ENCODE peak calls at places on chromosome 18, in six cellular contexts. H is heart left ventricle, M is OCI-LY7, Z is kidney epithelial cell, P is cardiac muscle cell, I is K562. A is an unnamed sample. For H3K36me3, the result is how much of the 10 kb centered on the place peaks cover.

GRCh38 chr18:45793295-45793965 is 32.0 kb upstream of the SIGLEC15 start:
- DNase-seq in M (no peak), I (no peak), Z (peak), P (no peak), H (no peak), A (no peak)

GRCh38 chr18:48348739-48349138 is 60.4 kb downstream of the ZBTB7C start:
- DNase-seq in P (no peak), M (no peak), I (no peak), Z (no peak), H (no peak), A (no peak)

GRCh38 chr18:58863539-58864145 is 1.0 kb upstream of the ZNF532 start:
- DNase-seq in P (peak), Z (no peak), I (no peak), H (peak), M (peak), A (peak)

GRCh38 chr18:33812186-33812585 is 234.2 kb downstream of the ASXL3 start:
- DNase-seq in I (no peak), P (no peak), H (no peak), Z (no peak), M (no peak), A (no peak)

GRCh38 chr18:25759111-25759510 is 331.3 kb downstream of the SS18 start:
- DNase-seq in P (no peak), Z (no peak), M (no peak), I (no peak), H (no peak), A (no peak)

GRCh38 chr18:26575865-26576217 is 27.5 kb upstream of the KCTD1 start:
- DNase-seq in M (no peak), I (no peak), H (no peak), P (no peak), Z (no peak), A (no peak)

GRCh38 chr18:26159353-26159752 is 25.7 kb downstream of the PSMA8 start:
- DNase-seq in H (no peak), P (no peak), M (peak), Z (no peak), I (peak), A (no peak)

GRCh38 chr18:48675912-48676311 is 137.1 kb downstream of the CTIF start:
- DNase-seq in M (no peak), H (no peak), I (no peak), Z (no peak), P (no peak), A (no peak)

GRCh38 chr18:79788096-79789085 is 9.3 kb upstream of the KCNG2 start:
- DNase-seq in H (no peak), Z (no peak), I (no peak), P (no peak), M (no peak), A (no peak)

GRCh38 chr18:7824970-7825369 is 257.9 kb downstream of the PTPRM start:
- DNase-seq in H (peak), I (no peak), P (no peak), Z (no peak), M (no peak), A (no peak)

GRCh38 chr18:59005266-59005665 is 134.4 kb upstream of the SEC11C start:
- DNase-seq in Z (no peak), P (peak), M (no peak), I (no peak), H (peak), A (no peak)

GRCh38 chr18:57202881-57203280 is 56.0 kb downstream of the BOD1L2 start:
- DNase-seq in Z (no peak), M (no peak), P (no peak), I (no peak), H (no peak), A (no peak)

GRCh38 chr18:25164837-25165791 is 186.9 kb downstream of the ZNF521 start:
- DNase-seq in Z (peak), M (no peak), P (peak), I (no peak), H (peak), A (peak)

GRCh38 chr18:36035253-36035652 is 32.1 kb downstream of the RPRD1A start:
- DNase-seq in P (no peak), H (no peak), Z (no peak), M (no peak), I (no peak), A (no peak)

GRCh38 chr18:69567813-69568488 is 167.3 kb downstream of the DOK6 start:
- DNase-seq in M (peak), Z (no peak), P (no peak), I (no peak), H (no peak), A (no peak)

GRCh38 chr18:79948719-79949411 is 2.6 kb downstream of the SLC66A2 start:
- DNase-seq in I (no peak), M (no peak), H (no peak), P (no peak), Z (no peak), A (no peak)

GRCh38 chr18:44128365-44128764 is 552.3 kb upstream of the SETBP1 start:
- DNase-seq in P (no peak), I (no peak), H (no peak), Z (no peak), M (no peak), A (no peak)

GRCh38 chr18:7038330-7038846 is 79.2 kb downstream of the LAMA1 start:
- DNase-seq in H (peak), I (peak), P (peak), M (peak), Z (peak), A (no peak)

GRCh38 chr18:52902188-52902587 is 562.2 kb downstream of the DCC start:
- DNase-seq in P (no peak), Z (no peak), I (no peak), M (no peak), H (no peak), A (no peak)

GRCh38 chr18:28013064-28013463 is 163.9 kb downstream of the CDH2 start:
- DNase-seq in I (no peak), M (no peak), P (no peak), H (no peak), Z (no peak), A (no peak)

GRCh38 chr18:74286106-74286856 is 5.5 kb downstream of the CYB5A start:
- DNase-seq in M (no peak), P (no peak), Z (no peak), I (no peak), H (no peak), A (no peak)

GRCh38 chr18:48542513-48543181 is 3.8 kb downstream of the CTIF start:
- DNase-seq in Z (no peak), P (no peak), I (peak), M (no peak), H (no peak), A (no peak)

GRCh38 chr18:33146009-33146408 is 294.5 kb downstream of the CCDC178 start:
- DNase-seq in I (no peak), P (no peak), Z (no peak), H (no peak), M (no peak), A (no peak)

GRCh38 chr18:37572736-37573135 is 7.1 kb upstream of the CELF4 start:
- DNase-seq in I (no peak), P (no peak), H (no peak), M (no peak), Z (no peak), A (no peak)

GRCh38 chr18:35005963-35006577 is 35.1 kb upstream of the MAPRE2 start:
- DNase-seq in H (no peak), Z (no peak), I (peak), M (peak), P (peak), A (no peak)

GRCh38 chr18:9193031-9193430 is 56.5 kb downstream of the ANKRD12 start:
- DNase-seq in M (no peak), Z (no peak), H (no peak), P (no peak), I (no peak), A (no peak)

GRCh38 chr18:48842259-48843061 is 108.3 kb downstream of the SMAD7 start:
- DNase-seq in H (no peak), I (peak), P (peak), M (peak), Z (peak), A (no peak)

GRCh38 chr18:44036500-44036899 is 644.2 kb upstream of the SETBP1 start:
- DNase-seq in Z (no peak), H (peak), M (no peak), P (peak), I (no peak), A (no peak)

GRCh38 chr18:29488617-29489016 is 1311.7 kb upstream of the CDH2 start:
- DNase-seq in I (no peak), M (no peak), H (no peak), Z (no peak), P (no peak), A (no peak)

GRCh38 chr18:10062292-10062940 is 148.6 kb downstream of the VAPA start:
- DNase-seq in I (no peak), P (peak), Z (no peak), M (no peak), H (no peak), A (no peak)

GRCh38 chr18:26436176-26437031 is 111.9 kb downstream of the KCTD1 start:
- DNase-seq in M (no peak), Z (peak), H (no peak), I (no peak), P (no peak), A (no peak)

GRCh38 chr18:65768379-65768778 is 17.6 kb downstream of the CDH7 start:
- DNase-seq in P (no peak), I (no peak), Z (peak), H (no peak), M (no peak), A (no peak)

GRCh38 chr18:13372405-13372995 is 153.9 kb downstream of the LDLRAD4 start:
- DNase-seq in H (no peak), I (no peak), P (no peak), Z (no peak), M (no peak), A (no peak)

GRCh38 chr18:25228410-25228809 is 123.6 kb downstream of the ZNF521 start:
- DNase-seq in P (no peak), I (no peak), Z (no peak), M (no peak), H (no peak), A (no peak)

GRCh38 chr18:1604751-1605150 is 700.1 kb downstream of the ADCYAP1 start:
- DNase-seq in Z (no peak), M (no peak), H (no peak), I (no peak), P (no peak), A (no peak)

GRCh38 chr18:41457730-41458129 is 497.3 kb upstream of the PIK3C3 start:
- DNase-seq in P (no peak), I (no peak), H (no peak), Z (no peak), M (no peak), A (no peak)

GRCh38 chr18:46096651-46097300 is 1.3 kb downstream of the ATP5F1A start:
- DNase-seq in I (peak), H (no peak), M (peak), P (no peak), Z (no peak), A (no peak)

GRCh38 chr18:68402784-68403183 is 312.1 kb downstream of the TMX3 start:
- DNase-seq in I (no peak), P (no peak), H (no peak), Z (no peak), M (no peak), A (no peak)

GRCh38 chr18:34650121-34650545 is 60.0 kb upstream of the DTNA start:
- DNase-seq in H (no peak), I (no peak), M (peak), P (no peak), Z (peak), A (no peak)

GRCh38 chr18:77088977-77089795 is 43.4 kb downstream of the MBP start:
- DNase-seq in H (no peak), Z (no peak), P (no peak), M (no peak), I (no peak), A (no peak)

GRCh38 chr18:77084757-77085035 is 47.9 kb downstream of the MBP start:
- DNase-seq in Z (no peak), I (no peak), H (no peak), M (no peak), P (no peak), A (no peak)

GRCh38 chr18:77086034-77086433 is 46.5 kb downstream of the MBP start:
- DNase-seq in M (no peak), P (no peak), Z (no peak), H (no peak), I (no peak), A (no peak)

GRCh38 chr18:77087391-77088141 is 45.0 kb downstream of the MBP start:
- DNase-seq in I (no peak), H (peak), Z (no peak), M (no peak), P (peak), A (no peak)

GRCh38 chr18:77086656-77087390 is 45.8 kb downstream of the MBP start:
- DNase-seq in Z (no peak), P (no peak), M (no peak), H (peak), I (no peak), A (no peak)
- H3K36me3 ChIP-seq in Z (under half), P (under half), M (under half), H (under half), I (under half), A (under half)

DNA sequence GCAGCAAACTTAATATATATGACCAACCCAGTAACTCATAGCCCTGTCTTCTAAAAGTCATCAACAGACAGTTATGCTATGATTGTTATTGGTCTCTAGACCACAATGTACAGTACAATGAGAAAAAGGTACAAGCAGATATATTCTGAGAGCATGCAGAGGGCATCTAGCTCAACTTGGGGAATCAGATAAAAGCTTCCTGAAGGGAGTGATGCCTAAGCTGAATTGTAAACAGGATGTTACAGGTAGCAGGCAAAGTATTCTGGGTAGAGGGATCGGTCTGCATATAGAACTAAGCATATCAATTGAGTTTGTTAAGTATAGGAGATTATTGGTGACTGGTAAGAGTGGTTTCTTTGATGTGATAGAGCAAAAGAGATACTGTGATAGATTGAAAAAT is 30.3 kb downstream of the ME2 start:
- DNase-seq in M (no peak), P (no peak), H (no peak), Z (no peak), I (no peak), A (no peak)
- H3K36me3 ChIP-seq in M (half or more), P (under half), H (half or more), Z (under half), I (under half), A (under half)

GRCh38 chr18:5543036-5543671 is 643 bp downstream of the EPB41L3 start:
- DNase-seq in M (no peak), P (peak), Z (no peak), H (no peak), I (no peak), A (no peak)
- H3K36me3 ChIP-seq in M (under half), P (under half), Z (under half), H (under half), I (under half), A (under half)

DNA sequence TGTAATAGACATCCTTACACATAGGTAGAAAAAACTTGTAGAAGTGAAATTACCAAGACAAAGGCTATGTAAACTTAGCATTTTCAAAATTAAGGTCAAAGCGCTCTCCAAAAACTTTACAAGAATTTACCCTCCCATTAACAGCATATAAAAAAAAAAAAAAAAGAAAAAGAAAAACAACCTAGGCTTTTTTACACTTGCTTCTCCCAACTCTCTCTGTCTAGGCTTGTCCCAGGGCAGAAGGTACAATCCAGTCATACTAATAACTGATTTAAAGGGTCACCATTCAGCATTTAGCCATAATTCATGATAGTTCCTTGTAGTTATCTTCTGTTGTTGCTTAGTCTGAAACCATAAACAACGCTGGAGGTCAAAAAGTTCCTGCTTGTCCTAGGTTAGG is 130.5 kb downstream of the BCL2 start:
- DNase-seq in I (no peak), H (no peak), P (no peak), Z (no peak), M (no peak), A (no peak)
- H3K36me3 ChIP-seq in I (under half), H (under half), P (under half), Z (under half), M (under half), A (under half)

DNA sequence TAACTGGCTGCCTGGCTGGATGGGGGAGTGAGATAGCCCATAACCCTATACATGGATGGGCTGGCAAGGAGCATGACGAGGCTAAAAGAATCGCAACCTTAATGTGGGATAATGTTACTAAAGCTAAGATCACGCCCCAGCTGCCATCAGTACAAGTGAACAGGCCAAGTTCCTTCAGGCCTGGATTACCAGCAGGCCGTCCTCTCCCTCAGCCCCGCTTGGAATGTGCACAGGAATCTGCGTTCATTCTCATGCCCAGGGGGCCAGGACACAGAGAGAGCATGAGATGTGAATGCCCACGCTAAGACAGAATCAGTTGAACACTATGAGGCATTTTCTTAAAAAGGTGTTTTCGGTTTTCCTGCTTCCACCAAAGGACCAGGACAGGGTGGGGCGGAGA is 34.7 kb downstream of the RMC1 start:
- DNase-seq in Z (no peak), P (no peak), M (no peak), H (no peak), I (no peak), A (no peak)
- H3K36me3 ChIP-seq in Z (under half), P (under half), M (half or more), H (half or more), I (half or more), A (under half)

DNA sequence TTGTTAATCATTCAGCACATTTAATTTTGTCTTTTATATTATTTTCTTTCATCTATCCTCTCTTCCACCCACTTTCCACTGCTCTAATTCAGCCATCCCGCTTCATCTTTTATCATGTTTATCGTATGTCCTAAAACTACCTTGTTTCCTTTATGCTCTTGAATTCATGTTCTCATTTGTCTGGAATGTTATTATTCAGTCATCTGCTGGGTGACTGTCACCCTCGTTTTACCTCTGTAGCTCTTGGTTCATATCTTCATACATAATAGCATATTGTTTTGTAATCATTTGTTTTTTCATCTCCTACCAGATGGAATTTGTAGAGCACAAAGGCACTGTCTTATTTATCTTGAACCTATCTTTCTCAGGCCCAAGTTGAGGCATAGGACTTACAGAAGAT is 37.0 kb downstream of the SMCHD1 start:
- DNase-seq in P (no peak), I (no peak), H (no peak), M (no peak), Z (no peak), A (no peak)
- H3K36me3 ChIP-seq in P (under half), I (half or more), H (half or more), M (half or more), Z (under half), A (under half)

GRCh38 chr18:54159916-54160315 is 64.6 kb downstream of the MBD2 start:
- DNase-seq in P (no peak), M (no peak), Z (no peak), H (no peak), I (no peak), A (no peak)

GRCh38 chr18:54165450-54165849 is 59.0 kb downstream of the MBD2 start:
- DNase-seq in I (no peak), M (no peak), H (no peak), P (no peak), Z (no peak), A (no peak)

GRCh38 chr18:54161267-54161666 is 63.2 kb downstream of the MBD2 start:
- DNase-seq in P (no peak), M (no peak), I (no peak), H (no peak), Z (no peak), A (no peak)

GRCh38 chr18:54162431-54162830 is 62.0 kb downstream of the MBD2 start:
- DNase-seq in H (no peak), M (no peak), Z (peak), I (no peak), P (no peak), A (no peak)

GRCh38 chr18:54163458-54163857 is 61.0 kb downstream of the MBD2 start:
- DNase-seq in H (no peak), M (no peak), I (no peak), P (no peak), Z (no peak), A (no peak)
- H3K36me3 ChIP-seq in H (half or more), M (half or more), I (half or more), P (under half), Z (under half), A (under half)

GRCh38 chr18:31066267-31066666 is 23.7 kb upstream of the DSC3 start:
- DNase-seq in P (no peak), H (no peak), Z (no peak), M (no peak), I (no peak), A (no peak)
- H3K36me3 ChIP-seq in P (under half), H (under half), Z (under half), M (under half), I (under half), A (under half)

GRCh38 chr18:261398-262073 is 6.3 kb downstream of the THOC1 start:
- DNase-seq in Z (no peak), P (no peak), H (no peak), M (no peak), I (no peak), A (no peak)
- H3K36me3 ChIP-seq in Z (under half), P (under half), H (half or more), M (half or more), I (half or more), A (under half)

GRCh38 chr18:61855127-61855991 is 37.4 kb downstream of the RNF152 start:
- DNase-seq in P (no peak), I (no peak), M (no peak), Z (no peak), H (no peak), A (no peak)
- H3K36me3 ChIP-seq in P (under half), I (under half), M (under half), Z (under half), H (under half), A (under half)